ENCODE peak calls at places on chromosomes 12 and 14, in nine cellular contexts. E, Q, G, K, O, B, C, A and J are unnamed samples.

GRCh38 chr14:91872517-91873470 is 5.5 kb upstream of the TC2N start:
- ATAC-seq in E (peak; percentile 68), Q (peak; percentile 26), G (peak; percentile 82), K (peak; percentile 85), O (peak; percentile 84), B (no peak), C (no peak), A (peak; percentile 82), J (peak; percentile 5)

GRCh38 chr12:88310666-88311065 is 168.6 kb downstream of the TMTC3 start:
- ATAC-seq in E (no peak), Q (no peak), G (peak; percentile 58), K (no peak), O (no peak), B (no peak), C (no peak), A (no peak), J (no peak)

GRCh38 chr12:120321382-120322202 is 6.0 kb downstream of the PLA2G1B start:
- ATAC-seq in E (no peak), Q (no peak), G (no peak), K (no peak), O (peak; percentile 19), B (no peak), C (no peak), A (peak; percentile 40), J (no peak)

GRCh38 chr14:91048676-91049075 is 11.8 kb downstream of the RPS6KA5 start:
- ATAC-seq in E (no peak), Q (no peak), G (no peak), K (no peak), O (no peak), B (no peak), C (no peak), A (no peak), J (no peak)

GRCh38 chr12:4069046-4070010 is 196.1 kb upstream of the PARP11 start:
- ATAC-seq in E (no peak), Q (no peak), G (no peak), K (no peak), O (peak; percentile 64), B (no peak), C (no peak), A (peak; percentile 86), J (no peak)

GRCh38 chr12:89939468-89940215 is 231.0 kb upstream of the ATP2B1 start:
- ATAC-seq in E (no peak), Q (no peak), G (no peak), K (no peak), O (peak; percentile 33), B (no peak), C (no peak), A (no peak), J (no peak)

GRCh38 chr14:34965912-34966311 is 16.9 kb upstream of the SRP54 start:
- ATAC-seq in E (no peak), Q (peak; percentile 19), G (no peak), K (no peak), O (no peak), B (no peak), C (no peak), A (no peak), J (no peak)

GRCh38 chr12:110600254-110600653 is 13.7 kb upstream of the TCTN1 start:
- ATAC-seq in E (no peak), Q (peak; percentile 38), G (peak; percentile 50), K (peak; percentile 51), O (peak; percentile 77), B (peak; percentile 40), C (peak; percentile 40), A (peak; percentile 73), J (peak; percentile 29)

GRCh38 chr14:81429028-81429427 is 28.9 kb upstream of the STON2 start:
- ATAC-seq in E (no peak), Q (peak; percentile 33), G (no peak), K (no peak), O (no peak), B (no peak), C (no peak), A (no peak), J (no peak)

GRCh38 chr12:46357438-46358324 is 14.9 kb downstream of the SLC38A2 start:
- ATAC-seq in E (peak; percentile 63), Q (peak; percentile 17), G (peak; percentile 34), K (peak; percentile 34), O (peak; percentile 11), B (peak; percentile 48), C (peak; percentile 16), A (peak; percentile 36), J (no peak)

GRCh38 chr12:121992059-121992879 is 29.4 kb upstream of the BCL7A start:
- ATAC-seq in E (peak; percentile 100), Q (peak; percentile 99), G (no peak), K (no peak), O (peak; percentile 86), B (peak; percentile 99), C (peak; percentile 95), A (peak; percentile 93), J (peak; percentile 96)

GRCh38 chr14:69993326-69993725 is 114.1 kb downstream of the SMOC1 start:
- ATAC-seq in E (no peak), Q (no peak), G (no peak), K (peak; percentile 28), O (no peak), B (no peak), C (no peak), A (no peak), J (no peak)

GRCh38 chr14:76011959-76012802 is 26.6 kb downstream of the IFT43 start:
- ATAC-seq in E (no peak), Q (no peak), G (peak; percentile 89), K (peak; percentile 67), O (peak; percentile 23), B (no peak), C (no peak), A (peak; percentile 80), J (no peak)

GRCh38 chr14:61322799-61323290 is 1.5 kb downstream of the PRKCH start:
- ATAC-seq in E (peak; percentile 82), Q (peak; percentile 32), G (no peak), K (no peak), O (peak; percentile 51), B (peak; percentile 20), C (peak; percentile 24), A (peak; percentile 38), J (peak; percentile 49)

GRCh38 chr12:124916370-124917134 is 2.1 kb upstream of the UBC start:
- ATAC-seq in E (peak; percentile 15), Q (peak; percentile 9), G (peak; percentile 41), K (peak; percentile 36), O (peak; percentile 44), B (peak; percentile 48), C (peak; percentile 8), A (peak; percentile 39), J (peak; percentile 13)

GRCh38 chr14:66361013-66361412 is 125.2 kb upstream of the CCDC196 start:
- ATAC-seq in E (no peak), Q (no peak), G (no peak), K (no peak), O (no peak), B (no peak), C (no peak), A (no peak), J (no peak)

GRCh38 chr14:64773577-64773976 is 69.4 kb downstream of the PLEKHG3 start:
- ATAC-seq in E (no peak), Q (no peak), G (no peak), K (no peak), O (no peak), B (no peak), C (no peak), A (no peak), J (no peak)

GRCh38 chr12:104588048-104588942 is 131.5 kb downstream of the CHST11 start:
- ATAC-seq in E (peak; percentile 89), Q (no peak), G (no peak), K (no peak), O (no peak), B (peak; percentile 82), C (no peak), A (peak; percentile 36), J (no peak)

GRCh38 chr14:35669782-35670181 is 135.8 kb downstream of the INSM2 start:
- ATAC-seq in E (peak; percentile 98), Q (no peak), G (no peak), K (no peak), O (peak; percentile 72), B (no peak), C (no peak), A (no peak), J (peak; percentile 19)

GRCh38 chr14:106662947-106663346 is 1136.6 kb downstream of the TMEM121 start:
- ATAC-seq in E (no peak), Q (peak; percentile 62), G (no peak), K (no peak), O (no peak), B (no peak), C (no peak), A (no peak), J (peak; percentile 71)

GRCh38 chr14:55514819-55515470 is 65.1 kb upstream of the KTN1 start:
- ATAC-seq in E (peak; percentile 89), Q (no peak), G (no peak), K (no peak), O (no peak), B (peak; percentile 75), C (no peak), A (no peak), J (no peak)